ENCODE peak calls at places on chromosomes 16 and 17, in four cellular contexts. One of them, this sample, is unnamed.

GRCh38 chr16:30472328-30472942 is at the start of gene ITGAL:
- DNase-seq in A549: no peak
- DNase-seq in K562: no peak
- DNase-seq in GM12878: peak; percentile 98
- DNase-seq in this sample: no peak

GRCh38 chr17:82882715-82883446 is 43.1 kb upstream of the ZNF750 start:
- DNase-seq in A549: no peak
- DNase-seq in K562: no peak
- DNase-seq in GM12878: no peak
- DNase-seq in this sample: no peak

GRCh38 chr16:66478733-66479511 is 51.8 kb downstream of the BEAN1 start:
- DNase-seq in A549: peak; percentile 76
- DNase-seq in K562: peak; percentile 78
- DNase-seq in GM12878: peak; percentile 16
- DNase-seq in this sample: peak; percentile 63

GRCh38 chr17:43722921-43723665 is 35.5 kb downstream of the SOST start:
- DNase-seq in A549: no peak
- DNase-seq in K562: no peak
- DNase-seq in GM12878: no peak
- DNase-seq in this sample: no peak

GRCh38 chr16:3195975-3196374 is 8.0 kb downstream of the OR1F1 start:
- DNase-seq in A549: no peak
- DNase-seq in K562: no peak
- DNase-seq in GM12878: no peak
- DNase-seq in this sample: peak; percentile 33

GRCh38 chr17:5545051-5545987 is 39.0 kb downstream of the NLRP1 start:
- DNase-seq in A549: no peak
- DNase-seq in K562: no peak
- DNase-seq in GM12878: no peak
- DNase-seq in this sample: no peak

GRCh38 chr16:22141746-22142145 is 20.6 kb upstream of the SDR42E2 start:
- DNase-seq in A549: peak; percentile 55
- DNase-seq in K562: peak; percentile 50
- DNase-seq in GM12878: no peak
- DNase-seq in this sample: peak; percentile 50

GRCh38 chr16:58381661-58382060 is 10.6 kb upstream of the GINS3 start:
- DNase-seq in A549: no peak
- DNase-seq in K562: no peak
- DNase-seq in GM12878: no peak
- DNase-seq in this sample: no peak

GRCh38 chr17:64130559-64131001 is 636 bp upstream of the ERN1 start:
- DNase-seq in A549: no peak
- DNase-seq in K562: no peak
- DNase-seq in GM12878: peak; percentile 68
- DNase-seq in this sample: no peak

GRCh38 chr17:10025224-10025623 is 120.2 kb upstream of the RCVRN start:
- DNase-seq in A549: no peak
- DNase-seq in K562: no peak
- DNase-seq in GM12878: no peak
- DNase-seq in this sample: no peak

GRCh38 chr16:87329436-87330256 is 12.5 kb upstream of the C16orf95 start:
- DNase-seq in A549: no peak
- DNase-seq in K562: no peak
- DNase-seq in GM12878: no peak
- DNase-seq in this sample: no peak

GRCh38 chr17:76997981-76998531 is 129.9 kb downstream of the MGAT5B start:
- DNase-seq in A549: no peak
- DNase-seq in K562: no peak
- DNase-seq in GM12878: peak; percentile 71
- DNase-seq in this sample: no peak

GRCh38 chr17:44187131-44187899 is 543 bp downstream of the TMUB2 start:
- DNase-seq in A549: no peak
- DNase-seq in K562: peak; percentile 87
- DNase-seq in GM12878: no peak
- DNase-seq in this sample: no peak

GRCh38 chr16:11781773-11782172 is 15.3 kb downstream of the ZC3H7A start:
- DNase-seq in A549: no peak
- DNase-seq in K562: no peak
- DNase-seq in GM12878: peak; percentile 51
- DNase-seq in this sample: no peak

GRCh38 chr17:49746791-49747490 is 17.0 kb downstream of the FAM117A start:
- DNase-seq in A549: no peak
- DNase-seq in K562: no peak
- DNase-seq in GM12878: peak; percentile 79
- DNase-seq in this sample: no peak

GRCh38 chr16:85264752-85265151 is 152.5 kb upstream of the CIBAR2 start:
- DNase-seq in A549: no peak
- DNase-seq in K562: no peak
- DNase-seq in GM12878: no peak
- DNase-seq in this sample: no peak

GRCh38 chr17:66946251-66946650 is 18.3 kb upstream of the CACNG4 start:
- DNase-seq in A549: no peak
- DNase-seq in K562: no peak
- DNase-seq in GM12878: no peak
- DNase-seq in this sample: no peak

GRCh38 chr16:65769776-65770438 is 596.6 kb upstream of the CDH5 start:
- DNase-seq in A549: no peak
- DNase-seq in K562: peak; percentile 44
- DNase-seq in GM12878: no peak
- DNase-seq in this sample: no peak

GRCh38 chr16:54178491-54178976 is 108.1 kb downstream of the IRX3 start:
- DNase-seq in A549: no peak
- DNase-seq in K562: no peak
- DNase-seq in GM12878: no peak
- DNase-seq in this sample: no peak

GRCh38 chr17:81420769-81421462 is 25.7 kb downstream of the BAHCC1 start:
- DNase-seq in A549: no peak
- DNase-seq in K562: no peak
- DNase-seq in GM12878: no peak
- DNase-seq in this sample: no peak

GRCh38 chr17:332558-333322 is 19.9 kb downstream of the RPH3AL start:
- DNase-seq in A549: no peak
- DNase-seq in K562: no peak
- DNase-seq in GM12878: no peak
- DNase-seq in this sample: no peak

GRCh38 chr16:27879601-27880247 is 183.8 kb downstream of the GSG1L start:
- DNase-seq in A549: no peak
- DNase-seq in K562: no peak
- DNase-seq in GM12878: no peak
- DNase-seq in this sample: no peak

GRCh38 chr16:17305694-17306093 is 165.1 kb downstream of the XYLT1 start:
- DNase-seq in A549: no peak
- DNase-seq in K562: no peak
- DNase-seq in GM12878: peak; percentile 48
- DNase-seq in this sample: no peak

DNA sequence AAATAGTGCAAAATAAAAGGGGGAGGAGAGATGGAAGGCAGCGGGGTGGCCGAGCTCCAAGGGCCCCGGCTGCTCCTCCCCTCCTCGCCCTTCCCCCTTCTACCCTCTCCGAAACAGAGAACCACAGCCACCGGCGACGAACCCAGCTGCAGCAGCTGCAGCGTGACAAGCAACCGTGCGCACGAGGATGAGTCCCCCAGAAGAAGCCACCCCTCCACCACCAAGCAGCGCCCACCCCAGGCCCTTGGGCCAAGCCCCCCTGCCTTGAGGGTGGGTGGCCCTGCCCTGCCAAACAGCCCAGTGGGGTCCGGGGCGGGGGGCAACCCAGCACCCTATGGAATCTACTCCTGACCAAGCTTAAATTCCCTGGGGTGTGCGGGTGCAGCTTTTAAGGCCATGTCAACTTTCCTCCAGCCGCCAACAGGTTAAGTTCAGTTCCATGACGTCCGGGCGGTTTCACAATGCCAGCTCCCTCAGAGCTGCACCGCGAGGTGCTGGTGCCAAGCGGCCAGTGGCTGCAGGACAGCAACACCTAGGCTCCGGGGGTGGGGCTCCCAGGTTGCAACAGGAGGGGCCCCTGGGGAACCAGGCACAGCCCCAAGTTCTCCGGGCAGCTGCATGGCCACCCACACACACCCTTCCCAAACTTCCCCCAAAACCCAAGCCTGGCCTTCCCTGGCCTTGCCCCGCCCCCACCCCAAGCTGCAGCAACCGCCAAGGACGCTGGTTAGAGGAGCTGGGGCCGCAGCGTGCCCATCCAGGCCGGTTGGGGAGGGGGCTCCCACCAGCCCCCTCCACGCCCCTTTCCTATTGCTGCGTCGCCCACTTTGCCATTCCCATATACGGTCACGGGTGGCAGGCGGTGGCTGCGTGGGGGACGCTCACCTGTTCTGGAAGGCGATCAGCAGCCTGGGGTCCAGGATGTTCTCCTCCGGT is 2.0 kb downstream of the CBX4 start:
- DNase-seq in A549: peak; percentile 80
- DNase-seq in K562: peak; percentile 29
- DNase-seq in GM12878: no peak
- DNase-seq in this sample: peak; percentile 88
- TF ChIP-seq CHD4 in A549: no peak
- TF ChIP-seq CHD4 in K562: no peak
- TF ChIP-seq CHD4 in GM12878: no peak
- TF ChIP-seq CHD4 in this sample: no peak

GRCh38 chr17:2085648-2085949 is 30.7 kb downstream of the HIC1 start:
- DNase-seq in A549: no peak
- DNase-seq in K562: no peak
- DNase-seq in GM12878: no peak
- DNase-seq in this sample: no peak

GRCh38 chr17:2090210-2090641 is 35.3 kb downstream of the HIC1 start:
- DNase-seq in A549: no peak
- DNase-seq in K562: no peak
- DNase-seq in GM12878: no peak
- DNase-seq in this sample: no peak

GRCh38 chr17:2089021-2089422 is 34.1 kb downstream of the HIC1 start:
- DNase-seq in A549: no peak
- DNase-seq in K562: peak; percentile 21
- DNase-seq in GM12878: no peak
- DNase-seq in this sample: no peak

GRCh38 chr17:2086306-2086705 is 31.4 kb downstream of the HIC1 start:
- DNase-seq in A549: no peak
- DNase-seq in K562: no peak
- DNase-seq in GM12878: no peak
- DNase-seq in this sample: no peak

GRCh38 chr17:2087597-2088211 is 32.8 kb downstream of the HIC1 start:
- DNase-seq in A549: no peak
- DNase-seq in K562: no peak
- DNase-seq in GM12878: peak; percentile 79
- DNase-seq in this sample: no peak
- TF ChIP-seq CHD4 in A549: no peak
- TF ChIP-seq CHD4 in K562: no peak
- TF ChIP-seq CHD4 in GM12878: no peak
- TF ChIP-seq CHD4 in this sample: no peak

GRCh38 chr16:2004795-2005517 is 4.7 kb downstream of the ZNF598 start:
- DNase-seq in A549: no peak
- DNase-seq in K562: no peak
- DNase-seq in GM12878: no peak
- DNase-seq in this sample: no peak

GRCh38 chr16:2003231-2003826 is 6.3 kb downstream of the ZNF598 start:
- DNase-seq in A549: no peak
- DNase-seq in K562: no peak
- DNase-seq in GM12878: no peak
- DNase-seq in this sample: no peak

GRCh38 chr16:2005646-2006045 is 4.0 kb downstream of the ZNF598 start:
- DNase-seq in A549: no peak
- DNase-seq in K562: no peak
- DNase-seq in GM12878: no peak
- DNase-seq in this sample: no peak

GRCh38 chr16:2002406-2003230 is 7.0 kb downstream of the ZNF598 start:
- DNase-seq in A549: no peak
- DNase-seq in K562: no peak
- DNase-seq in GM12878: no peak
- DNase-seq in this sample: no peak

DNA sequence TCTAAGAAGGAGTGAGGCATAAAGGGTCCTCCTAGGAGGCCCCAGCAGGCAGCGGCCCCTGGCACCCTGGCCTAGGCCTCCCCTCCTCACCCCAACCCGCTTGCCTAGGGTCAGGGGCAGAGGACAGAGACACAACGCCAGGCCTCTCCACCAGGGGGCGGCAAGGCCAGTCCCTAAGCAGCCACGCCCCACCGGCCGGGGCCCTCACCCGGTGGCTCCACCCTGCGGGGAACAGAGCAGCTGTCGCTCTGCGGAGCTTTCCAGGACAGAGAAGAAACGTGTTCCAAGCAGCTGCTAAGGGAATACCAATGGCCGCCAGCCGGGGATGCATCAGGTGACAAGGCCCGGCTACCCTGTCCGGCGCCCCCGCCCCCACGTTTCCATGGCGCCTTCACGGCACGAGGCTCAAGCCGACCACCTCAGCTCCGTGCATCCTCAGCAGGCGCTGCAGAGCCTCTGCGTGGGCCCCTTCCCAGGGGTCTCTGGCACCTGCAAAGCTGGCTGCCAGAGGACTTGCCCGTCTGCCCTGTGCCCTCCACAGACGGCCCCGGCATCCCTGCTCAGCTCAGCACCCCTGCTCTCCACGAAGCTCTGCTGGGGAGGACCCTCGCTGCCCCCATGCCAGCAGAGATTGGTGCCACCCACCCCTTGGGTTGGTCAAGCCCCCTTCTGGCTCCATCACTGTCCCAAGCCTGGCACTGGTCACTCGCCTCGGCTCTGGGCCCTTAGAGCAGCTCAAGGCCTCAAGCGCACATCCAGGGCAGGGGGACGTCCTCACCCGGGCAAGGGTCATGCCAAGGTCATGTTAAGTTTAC is 5.6 kb downstream of the ZNF598 start:
- DNase-seq in A549: peak; percentile 87
- DNase-seq in K562: peak; percentile 89
- DNase-seq in GM12878: no peak
- DNase-seq in this sample: peak; percentile 92
- TF ChIP-seq CHD4 in A549: no peak
- TF ChIP-seq CHD4 in K562: no peak
- TF ChIP-seq CHD4 in GM12878: no peak
- TF ChIP-seq CHD4 in this sample: no peak

GRCh38 chr17:57687642-57688041 is 57.5 kb downstream of the CCDC182 start:
- DNase-seq in A549: no peak
- DNase-seq in K562: no peak
- DNase-seq in GM12878: no peak
- DNase-seq in this sample: no peak

GRCh38 chr17:57691939-57692338 is 53.2 kb downstream of the CCDC182 start:
- DNase-seq in A549: no peak
- DNase-seq in K562: no peak
- DNase-seq in GM12878: no peak
- DNase-seq in this sample: no peak

GRCh38 chr17:57685499-57686132 is 59.5 kb downstream of the CCDC182 start:
- DNase-seq in A549: no peak
- DNase-seq in K562: no peak
- DNase-seq in GM12878: no peak
- DNase-seq in this sample: no peak

GRCh38 chr17:57692770-57693169 is 52.3 kb downstream of the CCDC182 start:
- DNase-seq in A549: no peak
- DNase-seq in K562: no peak
- DNase-seq in GM12878: no peak
- DNase-seq in this sample: no peak

DNA sequence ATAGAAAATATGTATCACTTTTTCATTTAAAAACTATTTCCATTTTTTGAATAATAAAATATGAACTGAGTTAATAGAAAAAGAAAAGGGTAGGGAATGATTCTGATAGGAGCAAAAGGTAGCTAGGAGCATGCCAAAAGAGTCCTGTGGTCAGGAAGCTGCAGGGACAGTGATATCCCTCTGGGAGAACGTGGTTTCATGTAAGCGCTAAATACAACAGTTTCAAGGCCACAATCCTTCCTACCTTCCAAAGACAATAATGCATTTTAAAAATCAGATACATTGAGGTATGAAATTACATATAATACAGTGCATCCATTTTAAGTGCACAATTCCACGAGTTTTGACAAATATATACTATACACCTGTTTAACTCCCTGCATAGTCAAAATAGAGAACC is 55.8 kb downstream of the CCDC182 start:
- DNase-seq in A549: no peak
- DNase-seq in K562: no peak
- DNase-seq in GM12878: no peak
- DNase-seq in this sample: no peak
- TF ChIP-seq CHD4 in A549: no peak
- TF ChIP-seq CHD4 in K562: no peak
- TF ChIP-seq CHD4 in GM12878: no peak
- TF ChIP-seq CHD4 in this sample: no peak